ENCODE peak calls at places on chromosomes 16 and 17, in eight cellular contexts. N is SK-N-SH, J is neural progenitor cell, C is hepatocyte, F is GM23338, A is MM.1S, K is PC-3, B is HCT116. E is an unnamed sample.
A peak's percentile ranks its signal among the peaks of the same experiment; 100 is the strongest.

GRCh38 chr16:80594756-80595155 is 54.0 kb downstream of the DYNLRB2 start:
- DNase-seq in N (no peak), J (no peak), C (no peak), F (no peak), A (no peak), K (peak; percentile 51), B (no peak), E (no peak)

GRCh38 chr16:85437161-85438052 is 175.7 kb upstream of the GSE1 start:
- DNase-seq in N (no peak), J (peak; percentile 39), C (peak; percentile 83), F (peak; percentile 90), A (no peak), K (no peak), B (no peak), E (no peak)

GRCh38 chr16:27924411-27925118 is 138.9 kb downstream of the GSG1L start:
- DNase-seq in N (no peak), J (peak; percentile 28), C (no peak), F (peak; percentile 52), A (no peak), K (peak; percentile 24), B (peak; percentile 24), E (no peak)

GRCh38 chr17:17052462-17053221 is 10.4 kb downstream of the MPRIP start:
- DNase-seq in N (no peak), J (no peak), C (no peak), F (no peak), A (no peak), K (no peak), B (no peak), E (no peak)

GRCh38 chr17:296906-297690 is 55.5 kb downstream of the RPH3AL start:
- DNase-seq in N (no peak), J (no peak), C (no peak), F (no peak), A (no peak), K (no peak), B (no peak), E (no peak)

GRCh38 chr17:8326591-8327583 is 12.8 kb upstream of the ODF4 start:
- DNase-seq in N (peak; percentile 79), J (peak; percentile 66), C (peak; percentile 60), F (peak; percentile 61), A (no peak), K (no peak), B (no peak), E (no peak)

GRCh38 chr17:2058521-2059124 is 3.7 kb downstream of the HIC1 start:
- DNase-seq in N (no peak), J (no peak), C (peak; percentile 63), F (peak; percentile 82), A (peak; percentile 62), K (no peak), B (no peak), E (peak; percentile 57)

GRCh38 chr17:1019451-1019850 is 22.5 kb downstream of the TIMM22 start:
- DNase-seq in N (no peak), J (no peak), C (no peak), F (no peak), A (no peak), K (no peak), B (no peak), E (no peak)

GRCh38 chr16:19853973-19854876 is 30.4 kb downstream of the GPRC5B start:
- DNase-seq in N (no peak), J (no peak), C (no peak), F (peak; percentile 47), A (no peak), K (no peak), B (no peak), E (no peak)

GRCh38 chr17:75317671-75318070 is 28.4 kb upstream of the SLC25A19 start:
- DNase-seq in N (no peak), J (peak; percentile 60), C (no peak), F (peak; percentile 85), A (no peak), K (no peak), B (no peak), E (no peak)

GRCh38 chr16:66359811-66360608 is 6.5 kb upstream of the CDH5 start:
- DNase-seq in N (no peak), J (no peak), C (no peak), F (no peak), A (no peak), K (no peak), B (no peak), E (no peak)

GRCh38 chr17:56125830-56126819 is 27.1 kb upstream of the ANKFN1 start:
- DNase-seq in N (peak; percentile 18), J (peak; percentile 68), C (peak; percentile 69), F (peak; percentile 76), A (no peak), K (peak; percentile 39), B (peak; percentile 52), E (peak; percentile 10)

GRCh38 chr17:1645207-1646171 is at the start of gene SCARF1:
- DNase-seq in N (no peak), J (no peak), C (no peak), F (no peak), A (no peak), K (no peak), B (no peak), E (no peak)

GRCh38 chr16:81713295-81713772 is 65.8 kb upstream of the PLCG2 start:
- DNase-seq in N (no peak), J (no peak), C (no peak), F (peak; percentile 52), A (no peak), K (no peak), B (no peak), E (no peak)

GRCh38 chr17:52986056-52986662 is 827.6 kb upstream of the CA10 start:
- DNase-seq in N (no peak), J (peak; percentile 53), C (no peak), F (no peak), A (no peak), K (no peak), B (no peak), E (no peak)

DNA sequence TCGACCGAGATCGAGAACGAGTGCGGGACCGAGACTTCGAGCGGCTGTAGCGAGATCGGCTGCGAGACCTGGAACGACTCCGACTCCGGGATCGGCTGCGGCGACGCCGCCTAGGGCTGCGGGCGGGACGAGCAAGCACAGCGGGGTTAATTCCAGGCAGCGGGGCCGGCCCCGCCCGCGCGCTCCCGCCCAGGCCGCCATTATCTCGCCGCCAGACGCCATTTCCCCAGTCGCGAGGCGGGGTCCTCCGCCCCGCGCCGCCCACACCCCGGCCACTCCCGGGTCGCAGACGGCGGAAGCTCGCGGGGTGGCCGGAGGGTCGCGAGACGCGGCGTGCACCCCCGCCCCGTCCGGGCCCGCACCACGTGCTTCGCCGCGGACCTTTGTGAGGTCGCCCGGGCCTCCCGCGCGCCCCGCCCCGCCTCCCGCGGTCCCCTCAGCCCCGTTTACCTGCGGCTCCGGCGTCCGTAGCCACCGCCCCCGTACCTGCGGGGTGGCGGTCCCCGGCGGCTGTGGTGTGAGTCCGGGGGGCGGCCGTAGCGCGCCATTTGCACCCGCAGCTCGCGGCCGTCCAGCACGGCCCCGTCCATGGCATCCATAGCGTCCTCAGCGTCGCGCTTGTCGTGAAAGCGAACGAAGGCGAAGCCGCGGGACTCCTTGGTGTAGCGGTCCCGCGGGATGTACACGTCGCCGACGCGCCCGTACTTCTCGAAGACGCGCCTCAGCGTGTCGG is 616 bp downstream of the SRSF2 start:
- DNase-seq in N (peak; percentile 86), J (peak; percentile 91), C (peak; percentile 90), F (peak; percentile 63), A (peak; percentile 40), K (no peak), B (no peak), E (peak; percentile 80)
- TF ChIP-seq CTCF in N (peak; percentile 30), J (peak; percentile 36), C (no peak), F (peak; percentile 21), A (no peak), K (no peak), B (no peak), E (no peak)

DNA sequence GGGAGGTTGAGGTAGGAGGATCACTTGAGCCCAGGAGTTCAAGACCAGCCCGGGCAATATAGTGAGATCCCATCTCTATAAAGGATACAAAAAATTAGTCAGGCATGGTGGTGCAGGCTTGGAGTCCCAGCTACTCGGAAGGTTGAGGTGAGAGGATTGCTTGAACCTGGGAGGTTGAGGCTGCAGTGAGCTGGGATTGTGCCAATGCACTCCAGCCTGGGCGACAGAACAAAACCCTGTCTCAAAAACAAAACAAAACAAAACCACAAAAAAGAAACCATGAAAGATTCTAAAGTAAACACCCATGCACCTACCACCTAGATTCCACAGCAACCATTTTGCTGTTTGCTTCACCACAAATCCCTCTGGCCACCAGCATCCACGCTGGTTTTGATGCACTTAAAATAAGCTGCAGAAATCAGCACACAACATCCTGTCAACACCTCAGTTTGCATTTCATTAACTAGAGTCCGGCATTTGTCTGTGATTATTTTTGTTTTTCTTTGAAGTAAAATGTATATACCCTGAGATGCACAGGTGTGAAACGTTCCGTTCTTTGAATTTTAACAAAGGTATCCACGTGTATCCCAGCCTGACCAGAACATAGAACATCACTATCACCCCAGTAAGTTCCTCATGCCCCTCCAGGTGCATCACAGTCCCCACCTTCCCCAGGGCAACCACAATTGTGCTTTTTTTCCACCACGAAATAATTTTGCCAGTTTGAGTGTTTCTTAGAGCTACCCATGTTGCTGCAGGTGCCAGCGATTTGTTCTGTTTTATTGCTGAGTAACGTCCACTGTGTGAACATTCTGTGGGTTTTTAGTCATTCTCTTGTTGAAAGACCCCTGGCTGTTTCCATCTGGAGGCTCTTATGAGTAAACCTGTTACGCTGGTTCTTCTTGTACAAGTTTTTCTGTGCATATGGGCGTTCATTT is 191.5 kb downstream of the SEC14L1 start:
- DNase-seq in N (no peak), J (no peak), C (no peak), F (no peak), A (peak; percentile 84), K (peak; percentile 86), B (no peak), E (peak; percentile 97)
- TF ChIP-seq EZH2phosphoT487 in N (no peak), J (no peak), C (no peak), F (no peak), A (no peak), K (no peak), B (no peak), E (no peak)

GRCh38 chr16:51041546-51041945 is 109.5 kb downstream of the SALL1 start:
- DNase-seq in N (no peak), J (no peak), C (no peak), F (no peak), A (no peak), K (no peak), B (no peak), E (no peak)
- TF ChIP-seq CTCF in N (no peak), J (no peak), C (no peak), F (no peak), A (no peak), K (no peak), B (no peak), E (no peak)

GRCh38 chr17:66716236-66717026 is 118.5 kb upstream of the CACNG5 start:
- DNase-seq in N (no peak), J (peak; percentile 42), C (peak; percentile 44), F (peak; percentile 70), A (no peak), K (no peak), B (no peak), E (no peak)

GRCh38 chr17:66717680-66718079 is 117.2 kb upstream of the CACNG5 start:
- DNase-seq in N (no peak), J (no peak), C (peak; percentile 59), F (no peak), A (no peak), K (peak; percentile 85), B (no peak), E (peak; percentile 76)

GRCh38 chr17:66714046-66715023 is 120.6 kb upstream of the CACNG5 start:
- DNase-seq in N (no peak), J (no peak), C (no peak), F (no peak), A (no peak), K (no peak), B (no peak), E (no peak)

GRCh38 chr17:66715076-66715675 is 119.7 kb upstream of the CACNG5 start:
- DNase-seq in N (no peak), J (no peak), C (no peak), F (no peak), A (no peak), K (no peak), B (no peak), E (no peak)

GRCh38 chr17:66715745-66716156 is 119.2 kb upstream of the CACNG5 start:
- DNase-seq in N (peak; percentile 74), J (peak; percentile 82), C (peak; percentile 84), F (peak; percentile 93), A (peak; percentile 69), K (peak; percentile 92), B (peak; percentile 64), E (peak; percentile 81)
- TF ChIP-seq EZH2phosphoT487 in N (no peak), J (no peak), C (no peak), F (no peak), A (no peak), K (no peak), B (no peak), E (no peak)